ENCODE peak calls at places on chromosomes 11 and 22, in four cellular contexts. N is pancreas, C is Daoy, A is EH. V is an unnamed sample.
A peak's percentile ranks its signal among the peaks of the same experiment; 100 is the strongest.

GRCh38 chr11:85755285-85755684 is 55.7 kb downstream of the SYTL2 start:
- DNase-seq in A (no peak), N (no peak), C (no peak), V (no peak)

GRCh38 chr11:65646288-65646734 is 8.4 kb downstream of the SIPA1 start:
- DNase-seq in C (no peak), A (no peak), N (no peak), V (no peak)

GRCh38 chr22:31083377-31083768 is 2.3 kb downstream of the SMTN start:
- DNase-seq in C (no peak), A (no peak), N (peak; percentile 92), V (no peak)

GRCh38 chr11:2884424-2884815 is 1.2 kb downstream of the CDKN1C start:
- DNase-seq in N (no peak), A (peak; percentile 55), C (no peak), V (no peak)

GRCh38 chr11:123560001-123560400 is 94.4 kb downstream of the SCN3B start:
- DNase-seq in N (peak; percentile 55), A (peak; percentile 87), C (peak; percentile 56), V (no peak)

GRCh38 chr22:49290711-49291110 is 537.0 kb downstream of the BRD1 start:
- DNase-seq in C (no peak), N (no peak), A (no peak), V (no peak)

GRCh38 chr11:82474876-82475275 is 258.8 kb downstream of the FAM181B start:
- DNase-seq in A (no peak), N (no peak), C (no peak), V (no peak)

GRCh38 chr11:67397536-67397935 is 4.1 kb downstream of the PPP1CA start:
- DNase-seq in N (no peak), A (no peak), C (no peak), V (no peak)

GRCh38 chr22:32448980-32449379 is 15.3 kb downstream of the BPIFC start:
- DNase-seq in N (no peak), C (peak; percentile 33), A (no peak), V (no peak)

GRCh38 chr11:110075087-110075821 is 17.9 kb upstream of the ZC3H12C start:
- DNase-seq in A (no peak), C (no peak), N (peak; percentile 25), V (no peak)

GRCh38 chr11:65113839-65114238 is 2.2 kb downstream of the TM7SF2 start:
- DNase-seq in C (no peak), A (no peak), N (peak; percentile 83), V (no peak)

GRCh38 chr22:19515654-19516377 is 8.4 kb downstream of the CLDN5 start:
- DNase-seq in A (no peak), C (no peak), N (no peak), V (no peak)

GRCh38 chr11:78350101-78350645 is 67.4 kb downstream of the GAB2 start:
- DNase-seq in C (peak; percentile 9), A (peak; percentile 35), N (no peak), V (no peak)

GRCh38 chr11:45155058-45155551 is 8.7 kb downstream of the PRDM11 start:
- DNase-seq in N (no peak), A (no peak), C (no peak), V (no peak)

GRCh38 chr11:12123177-12123576 is 12.8 kb downstream of the MICAL2 start:
- DNase-seq in A (peak; percentile 66), C (no peak), N (no peak), V (no peak)

GRCh38 chr22:49606562-49606961 is 221.1 kb downstream of the BRD1 start:
- DNase-seq in A (no peak), N (no peak), C (no peak), V (no peak)

GRCh38 chr11:28542556-28542955 is 434.4 kb downstream of the METTL15 start:
- DNase-seq in N (no peak), A (peak; percentile 55), C (no peak), V (no peak)

GRCh38 chr11:58334708-58335107 is 24.2 kb downstream of the OR5B17 start:
- DNase-seq in C (peak; percentile 43), A (peak; percentile 95), N (no peak), V (no peak)

GRCh38 chr11:124152770-124153407 is 30.3 kb upstream of the OR10D3 start:
- DNase-seq in N (no peak), C (no peak), A (no peak), V (no peak)

GRCh38 chr11:27427183-27427980 is 45.2 kb downstream of the LGR4 start:
- DNase-seq in N (peak; percentile 58), A (peak; percentile 82), C (no peak), V (no peak)

GRCh38 chr11:102306048-102306575 is 11.2 kb upstream of the BIRC3 start:
- DNase-seq in A (no peak), N (no peak), C (peak; percentile 54), V (no peak)

GRCh38 chr11:129817282-129818051 is 1.8 kb downstream of the TMEM45B start:
- DNase-seq in A (no peak), N (no peak), C (no peak), V (no peak)